ENCODE peak calls at places on chromosome 11, in five cellular contexts. One of them, this sample, is unnamed.

GRCh38 chr11:78110351-78110750 is 29.1 kb downstream of the ALG8 start:
- DNase-seq in heart left ventricle: no peak
- DNase-seq in esophagus squamous epithelium: no peak
- DNase-seq in HepG2: no peak
- DNase-seq in retinal pigment epithelial cell: no peak
- DNase-seq in this sample: no peak

GRCh38 chr11:1197431-1197885 is 25.4 kb upstream of the MUC5B start:
- DNase-seq in heart left ventricle: no peak
- DNase-seq in esophagus squamous epithelium: no peak
- DNase-seq in HepG2: no peak
- DNase-seq in retinal pigment epithelial cell: no peak
- DNase-seq in this sample: no peak

GRCh38 chr11:68321293-68322030 is 9.1 kb downstream of the LRP5 start:
- DNase-seq in heart left ventricle: peak
- DNase-seq in esophagus squamous epithelium: no peak
- DNase-seq in HepG2: peak
- DNase-seq in retinal pigment epithelial cell: no peak
- DNase-seq in this sample: no peak

GRCh38 chr11:85810871-85811611 is at the start of gene SYTL2:
- DNase-seq in heart left ventricle: peak
- DNase-seq in esophagus squamous epithelium: no peak
- DNase-seq in HepG2: peak
- DNase-seq in retinal pigment epithelial cell: no peak
- DNase-seq in this sample: no peak

GRCh38 chr11:7196396-7197146 is 55.1 kb upstream of the SYT9 start:
- DNase-seq in heart left ventricle: no peak
- DNase-seq in esophagus squamous epithelium: no peak
- DNase-seq in HepG2: no peak
- DNase-seq in retinal pigment epithelial cell: no peak
- DNase-seq in this sample: no peak

GRCh38 chr11:104858882-104859735 is 39.2 kb downstream of the CASP12 start:
- DNase-seq in heart left ventricle: no peak
- DNase-seq in esophagus squamous epithelium: no peak
- DNase-seq in HepG2: no peak
- DNase-seq in retinal pigment epithelial cell: no peak
- DNase-seq in this sample: no peak

GRCh38 chr11:8354622-8355417 is 91.1 kb upstream of the LMO1 start:
- DNase-seq in heart left ventricle: no peak
- DNase-seq in esophagus squamous epithelium: no peak
- DNase-seq in HepG2: no peak
- DNase-seq in retinal pigment epithelial cell: no peak
- DNase-seq in this sample: no peak

GRCh38 chr11:79312591-79313267 is 128.1 kb downstream of the TENM4 start:
- DNase-seq in heart left ventricle: no peak
- DNase-seq in esophagus squamous epithelium: no peak
- DNase-seq in HepG2: no peak
- DNase-seq in retinal pigment epithelial cell: no peak
- DNase-seq in this sample: no peak

GRCh38 chr11:102375720-102376399 is 28.8 kb downstream of the BIRC2 start:
- DNase-seq in heart left ventricle: no peak
- DNase-seq in esophagus squamous epithelium: no peak
- DNase-seq in HepG2: no peak
- DNase-seq in retinal pigment epithelial cell: no peak
- DNase-seq in this sample: no peak

GRCh38 chr11:94854770-94855633 is 86.8 kb downstream of the AMOTL1 start:
- DNase-seq in heart left ventricle: peak
- DNase-seq in esophagus squamous epithelium: no peak
- DNase-seq in HepG2: no peak
- DNase-seq in retinal pigment epithelial cell: no peak
- DNase-seq in this sample: no peak

GRCh38 chr11:110128161-110128560 is 35.0 kb downstream of the ZC3H12C start:
- DNase-seq in heart left ventricle: no peak
- DNase-seq in esophagus squamous epithelium: no peak
- DNase-seq in HepG2: no peak
- DNase-seq in retinal pigment epithelial cell: peak
- DNase-seq in this sample: no peak

GRCh38 chr11:12219732-12220131 is 109.3 kb downstream of the MICAL2 start:
- DNase-seq in heart left ventricle: no peak
- DNase-seq in esophagus squamous epithelium: no peak
- DNase-seq in HepG2: no peak
- DNase-seq in retinal pigment epithelial cell: no peak
- DNase-seq in this sample: no peak

GRCh38 chr11:4072668-4073285 is 21.8 kb upstream of the RRM1 start:
- DNase-seq in heart left ventricle: peak
- DNase-seq in esophagus squamous epithelium: no peak
- DNase-seq in HepG2: peak
- DNase-seq in retinal pigment epithelial cell: no peak
- DNase-seq in this sample: peak

GRCh38 chr11:20337526-20338154 is 25.9 kb upstream of the HTATIP2 start:
- DNase-seq in heart left ventricle: no peak
- DNase-seq in esophagus squamous epithelium: no peak
- DNase-seq in HepG2: peak
- DNase-seq in retinal pigment epithelial cell: no peak
- DNase-seq in this sample: no peak

DNA sequence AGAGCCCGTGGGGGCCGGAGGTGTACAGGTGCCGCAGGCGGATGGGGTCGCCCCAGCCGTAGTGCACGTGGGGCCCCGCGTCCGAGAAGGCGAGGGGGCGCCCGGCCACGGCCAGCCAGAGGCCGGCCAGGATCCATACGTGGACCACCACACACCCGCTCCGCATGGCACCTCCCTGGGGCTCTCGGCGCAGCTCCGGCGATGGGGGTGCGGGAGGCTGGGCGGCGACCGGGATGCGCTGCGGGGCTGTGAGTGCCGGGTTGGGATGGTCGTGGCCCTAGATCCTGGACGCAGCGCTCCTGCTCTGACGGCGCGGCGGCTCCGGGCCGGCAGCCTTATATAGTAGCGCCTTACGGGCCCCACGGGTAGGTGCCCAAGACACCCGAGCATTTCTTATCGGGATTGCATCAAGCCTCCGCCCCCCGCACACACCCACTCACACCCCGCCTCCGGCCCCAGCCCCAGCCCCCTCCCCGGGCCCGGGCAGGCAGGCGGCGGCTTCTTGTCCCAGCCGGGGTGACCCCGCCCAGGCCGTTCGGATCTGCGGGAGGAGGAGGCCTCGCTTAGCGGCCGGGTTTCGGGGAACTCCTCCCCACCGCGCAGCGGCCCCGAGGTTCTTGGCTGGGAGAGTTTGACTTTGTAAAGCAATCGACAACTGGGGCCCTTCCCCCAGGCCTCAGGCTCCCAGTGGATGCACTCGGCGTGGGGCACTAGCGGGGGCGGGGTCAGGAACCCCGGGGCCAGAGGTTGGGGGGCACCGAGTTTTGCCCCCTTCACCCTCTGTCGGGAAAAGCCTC is at the start of gene FGF19:
- DNase-seq in heart left ventricle: no peak
- DNase-seq in esophagus squamous epithelium: no peak
- DNase-seq in HepG2: no peak
- DNase-seq in retinal pigment epithelial cell: no peak
- DNase-seq in this sample: no peak
- H3K4me3 ChIP-seq in heart left ventricle: no peak
- H3K4me3 ChIP-seq in esophagus squamous epithelium: no peak
- H3K4me3 ChIP-seq in HepG2: no peak
- H3K4me3 ChIP-seq in retinal pigment epithelial cell: no peak
- H3K4me3 ChIP-seq in this sample: no peak

GRCh38 chr11:120746836-120747609 is 235.5 kb downstream of the GRIK4 start:
- DNase-seq in heart left ventricle: no peak
- DNase-seq in esophagus squamous epithelium: no peak
- DNase-seq in HepG2: no peak
- DNase-seq in retinal pigment epithelial cell: peak
- DNase-seq in this sample: no peak
- TF ChIP-seq CTCF in heart left ventricle: no peak
- TF ChIP-seq CTCF in esophagus squamous epithelium: peak
- TF ChIP-seq CTCF in HepG2: no peak
- TF ChIP-seq CTCF in retinal pigment epithelial cell: peak
- TF ChIP-seq CTCF in this sample: no peak

GRCh38 chr11:76382209-76382608 is 1.1 kb downstream of the GVQW3 start:
- DNase-seq in heart left ventricle: no peak
- DNase-seq in esophagus squamous epithelium: no peak
- DNase-seq in HepG2: no peak
- DNase-seq in retinal pigment epithelial cell: no peak
- DNase-seq in this sample: no peak
- H3K4me3 ChIP-seq in heart left ventricle: no peak
- H3K4me3 ChIP-seq in esophagus squamous epithelium: no peak
- H3K4me3 ChIP-seq in HepG2: peak
- H3K4me3 ChIP-seq in retinal pigment epithelial cell: no peak
- H3K4me3 ChIP-seq in this sample: no peak

DNA sequence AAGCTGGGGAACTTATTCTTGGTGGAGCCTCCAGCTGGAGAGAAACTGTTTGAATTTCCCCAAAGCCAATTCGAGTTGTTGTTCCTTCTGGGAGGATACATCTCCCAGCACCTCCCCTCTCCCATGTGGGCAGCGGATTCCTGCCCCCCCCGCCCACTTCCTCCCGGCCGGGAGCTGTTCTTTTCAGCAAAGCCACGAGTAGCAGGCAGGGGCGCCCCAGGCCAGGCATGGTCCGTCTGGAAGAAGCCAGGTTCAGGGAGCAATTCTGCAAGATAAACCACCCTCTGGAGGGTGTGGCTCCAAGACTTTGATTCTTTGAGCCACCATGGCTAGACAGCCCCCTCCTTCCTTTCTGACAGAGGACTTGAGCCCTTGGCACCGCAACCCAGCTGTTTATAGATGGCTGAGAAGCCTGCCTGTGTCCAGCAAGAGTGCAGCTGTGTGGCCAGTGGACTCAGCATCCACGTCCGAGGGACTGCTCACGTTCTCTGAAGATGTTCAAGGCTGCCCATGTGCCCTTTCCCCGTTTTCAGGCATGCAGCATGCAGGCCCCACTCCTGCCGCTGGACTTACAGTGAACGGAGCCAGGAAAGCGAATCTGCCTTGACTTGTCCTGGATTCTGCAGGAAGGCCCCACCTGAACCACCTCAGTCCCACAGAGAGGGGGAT is 170.3 kb downstream of the CTTN start:
- DNase-seq in heart left ventricle: peak
- DNase-seq in esophagus squamous epithelium: no peak
- DNase-seq in HepG2: no peak
- DNase-seq in retinal pigment epithelial cell: no peak
- DNase-seq in this sample: no peak
- TF ChIP-seq CTCF in heart left ventricle: peak
- TF ChIP-seq CTCF in esophagus squamous epithelium: peak
- TF ChIP-seq CTCF in HepG2: no peak
- TF ChIP-seq CTCF in retinal pigment epithelial cell: peak
- TF ChIP-seq CTCF in this sample: no peak

GRCh38 chr11:64001552-64002427 is 15.6 kb downstream of the OTUB1 start:
- DNase-seq in heart left ventricle: peak
- DNase-seq in esophagus squamous epithelium: no peak
- DNase-seq in HepG2: no peak
- DNase-seq in retinal pigment epithelial cell: no peak
- DNase-seq in this sample: no peak

GRCh38 chr11:64000026-64000739 is 13.9 kb downstream of the OTUB1 start:
- DNase-seq in heart left ventricle: peak
- DNase-seq in esophagus squamous epithelium: no peak
- DNase-seq in HepG2: no peak
- DNase-seq in retinal pigment epithelial cell: no peak
- DNase-seq in this sample: peak

GRCh38 chr11:63999349-64000025 is 13.2 kb downstream of the OTUB1 start:
- DNase-seq in heart left ventricle: no peak
- DNase-seq in esophagus squamous epithelium: no peak
- DNase-seq in HepG2: no peak
- DNase-seq in retinal pigment epithelial cell: no peak
- DNase-seq in this sample: no peak

GRCh38 chr11:63998558-63999348 is 12.5 kb downstream of the OTUB1 start:
- DNase-seq in heart left ventricle: no peak
- DNase-seq in esophagus squamous epithelium: no peak
- DNase-seq in HepG2: no peak
- DNase-seq in retinal pigment epithelial cell: no peak
- DNase-seq in this sample: no peak

DNA sequence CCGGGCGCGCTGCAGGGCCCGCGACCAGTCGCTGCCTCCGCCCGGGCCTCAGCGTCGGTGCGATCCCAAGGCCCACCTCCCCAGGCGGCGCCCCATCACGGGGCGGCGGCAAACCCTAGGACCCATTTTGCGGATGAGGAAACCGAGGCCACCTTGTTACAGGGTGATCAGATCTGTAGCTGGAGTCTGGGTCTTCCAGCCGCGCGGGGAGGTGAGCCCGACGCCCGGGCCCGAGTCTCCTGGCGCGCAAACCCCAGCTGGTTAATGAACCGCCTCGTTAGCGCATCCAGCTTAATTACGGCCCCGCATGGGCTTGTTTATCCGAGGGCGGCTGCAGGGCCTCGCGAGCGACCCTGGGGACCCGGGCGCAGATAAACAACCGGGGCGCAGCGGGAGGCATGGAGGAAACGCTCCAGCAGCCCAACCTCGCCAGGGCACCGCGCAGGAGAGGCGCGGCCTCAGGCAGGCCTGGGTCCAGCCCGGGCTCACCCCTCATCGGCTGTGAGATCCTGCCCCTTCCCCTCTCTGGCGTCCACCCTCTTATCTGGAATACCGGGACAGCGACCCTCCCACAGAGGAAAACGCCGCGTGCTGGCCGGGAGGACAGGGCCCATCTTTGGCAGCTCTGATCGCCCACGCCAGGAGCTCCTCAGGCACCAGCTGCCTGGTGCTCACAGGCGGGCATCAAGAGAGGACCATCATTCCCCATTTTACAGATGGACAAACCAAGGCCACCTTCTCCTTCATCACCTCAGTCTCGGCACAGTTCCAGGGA is 14.7 kb downstream of the OTUB1 start:
- DNase-seq in heart left ventricle: no peak
- DNase-seq in esophagus squamous epithelium: no peak
- DNase-seq in HepG2: no peak
- DNase-seq in retinal pigment epithelial cell: no peak
- DNase-seq in this sample: no peak
- H3K4me3 ChIP-seq in heart left ventricle: peak
- H3K4me3 ChIP-seq in esophagus squamous epithelium: peak
- H3K4me3 ChIP-seq in HepG2: no peak
- H3K4me3 ChIP-seq in retinal pigment epithelial cell: no peak
- H3K4me3 ChIP-seq in this sample: no peak

GRCh38 chr11:84264066-84264465 is 977.9 kb upstream of the CCDC90B start:
- DNase-seq in heart left ventricle: no peak
- DNase-seq in esophagus squamous epithelium: no peak
- DNase-seq in HepG2: no peak
- DNase-seq in retinal pigment epithelial cell: no peak
- DNase-seq in this sample: no peak

GRCh38 chr11:84256618-84257017 is 970.5 kb upstream of the CCDC90B start:
- DNase-seq in heart left ventricle: no peak
- DNase-seq in esophagus squamous epithelium: no peak
- DNase-seq in HepG2: no peak
- DNase-seq in retinal pigment epithelial cell: no peak
- DNase-seq in this sample: no peak

GRCh38 chr11:84260862-84261261 is 974.7 kb upstream of the CCDC90B start:
- DNase-seq in heart left ventricle: no peak
- DNase-seq in esophagus squamous epithelium: no peak
- DNase-seq in HepG2: no peak
- DNase-seq in retinal pigment epithelial cell: no peak
- DNase-seq in this sample: no peak

DNA sequence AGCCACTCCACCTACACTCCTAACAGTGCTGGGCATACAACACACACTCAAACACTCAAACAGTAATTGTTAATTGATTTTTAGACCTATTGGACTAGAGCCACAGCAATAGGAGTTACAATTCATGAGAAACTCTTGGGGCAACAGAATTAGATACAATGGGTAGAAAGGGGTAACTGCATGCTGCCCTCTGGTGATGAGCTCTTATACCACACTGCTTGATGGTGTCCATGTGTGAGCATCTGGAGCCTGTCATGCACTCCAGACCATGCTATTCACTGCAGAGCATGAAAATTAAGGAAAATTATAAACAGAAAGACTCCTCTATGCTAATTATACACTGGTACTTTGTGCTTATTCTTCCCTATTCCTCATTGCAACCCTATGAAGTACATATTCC is 975.5 kb upstream of the CCDC90B start:
- DNase-seq in heart left ventricle: no peak
- DNase-seq in esophagus squamous epithelium: no peak
- DNase-seq in HepG2: no peak
- DNase-seq in retinal pigment epithelial cell: no peak
- DNase-seq in this sample: no peak
- TF ChIP-seq CTCF in heart left ventricle: no peak
- TF ChIP-seq CTCF in esophagus squamous epithelium: peak
- TF ChIP-seq CTCF in HepG2: peak
- TF ChIP-seq CTCF in retinal pigment epithelial cell: peak
- TF ChIP-seq CTCF in this sample: peak

This sample was measured in GM12864.